ENCODE peak calls at places on chromosome 11, in five cellular contexts. One of them, this sample, is unnamed.

GRCh38 chr11:17907046-17907445 is 105.8 kb downstream of the SERGEF start:
- DNase-seq in H9: no peak
- DNase-seq in trophoblast cell: no peak
- DNase-seq in H1: no peak
- DNase-seq in neuronal stem cell: no peak
- DNase-seq in this sample: no peak

GRCh38 chr11:122617926-122618325 is 37.6 kb upstream of the UBASH3B start:
- DNase-seq in H9: no peak
- DNase-seq in trophoblast cell: no peak
- DNase-seq in H1: no peak
- DNase-seq in neuronal stem cell: no peak
- DNase-seq in this sample: no peak

GRCh38 chr11:33089776-33090175 is 50.4 kb downstream of the TCP11L1 start:
- DNase-seq in H9: no peak
- DNase-seq in trophoblast cell: no peak
- DNase-seq in H1: no peak
- DNase-seq in neuronal stem cell: no peak
- DNase-seq in this sample: peak; percentile 21

GRCh38 chr11:1482581-1483444 is 3.8 kb downstream of the MOB2 start:
- DNase-seq in H9: no peak
- DNase-seq in trophoblast cell: no peak
- DNase-seq in H1: no peak
- DNase-seq in neuronal stem cell: no peak
- DNase-seq in this sample: no peak

GRCh38 chr11:843818-844692 is 1.4 kb downstream of the TSPAN4 start:
- DNase-seq in H9: peak; percentile 96
- DNase-seq in trophoblast cell: peak; percentile 41
- DNase-seq in H1: peak; percentile 86
- DNase-seq in neuronal stem cell: no peak
- DNase-seq in this sample: peak; percentile 93

GRCh38 chr11:71349627-71350026 is 97.2 kb upstream of the SHANK2 start:
- DNase-seq in H9: no peak
- DNase-seq in trophoblast cell: no peak
- DNase-seq in H1: no peak
- DNase-seq in neuronal stem cell: no peak
- DNase-seq in this sample: no peak

GRCh38 chr11:120564573-120565301 is 53.2 kb downstream of the GRIK4 start:
- DNase-seq in H9: peak; percentile 47
- DNase-seq in trophoblast cell: peak; percentile 55
- DNase-seq in H1: no peak
- DNase-seq in neuronal stem cell: peak; percentile 48
- DNase-seq in this sample: peak; percentile 88

GRCh38 chr11:114192841-114193389 is 103.3 kb upstream of the NNMT start:
- DNase-seq in H9: no peak
- DNase-seq in trophoblast cell: no peak
- DNase-seq in H1: no peak
- DNase-seq in neuronal stem cell: no peak
- DNase-seq in this sample: no peak

GRCh38 chr11:116852261-116853125 is 15.1 kb upstream of the APOA1 start:
- DNase-seq in H9: no peak
- DNase-seq in trophoblast cell: no peak
- DNase-seq in H1: no peak
- DNase-seq in neuronal stem cell: no peak
- DNase-seq in this sample: peak; percentile 63

DNA sequence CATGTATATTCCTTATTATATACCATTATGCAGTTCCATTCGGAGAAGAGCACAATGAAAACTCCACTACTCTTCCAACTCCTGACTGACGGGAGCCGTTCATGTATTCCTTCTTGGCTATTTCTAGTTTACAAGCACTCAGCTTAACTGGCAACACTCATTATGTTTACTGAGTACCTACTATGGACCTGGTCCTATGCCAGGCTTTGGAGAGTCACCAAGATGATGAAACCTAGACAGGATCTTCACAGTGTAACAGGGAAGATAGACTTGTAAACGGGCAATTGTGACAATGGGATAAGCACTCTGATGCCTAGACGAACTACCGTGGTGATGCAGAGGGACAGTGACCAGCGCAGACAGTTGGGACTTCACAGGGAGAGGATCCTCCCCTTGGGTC is 22.3 kb upstream of the ST3GAL4 start:
- DNase-seq in H9: no peak
- DNase-seq in trophoblast cell: no peak
- DNase-seq in H1: no peak
- DNase-seq in neuronal stem cell: no peak
- DNase-seq in this sample: no peak
- H2AK5ac ChIP-seq in H9: no peak overlapping the region
- H2AK5ac ChIP-seq in trophoblast cell: no peak overlapping the region
- H2AK5ac ChIP-seq in H1: no peak overlapping the region
- H2AK5ac ChIP-seq in neuronal stem cell: no peak overlapping the region
- H2AK5ac ChIP-seq in this sample: no peak overlapping the region

GRCh38 chr11:62706841-62707240 is 383 bp downstream of the BSCL2 start:
- DNase-seq in H9: no peak
- DNase-seq in trophoblast cell: no peak
- DNase-seq in H1: no peak
- DNase-seq in neuronal stem cell: no peak
- DNase-seq in this sample: no peak
- H3K23ac ChIP-seq in H9: no peak overlapping the region
- H3K23ac ChIP-seq in trophoblast cell: no peak overlapping the region
- H3K23ac ChIP-seq in H1: no peak overlapping the region
- H3K23ac ChIP-seq in neuronal stem cell: peak overlapping the region; percentile 90
- H3K23ac ChIP-seq in this sample: no peak overlapping the region

GRCh38 chr11:67647471-67647870 is 3.1 kb downstream of the ACY3 start:
- DNase-seq in H9: no peak
- DNase-seq in trophoblast cell: no peak
- DNase-seq in H1: no peak
- DNase-seq in neuronal stem cell: no peak
- DNase-seq in this sample: no peak

GRCh38 chr11:67645521-67646457 is 4.7 kb downstream of the ACY3 start:
- DNase-seq in H9: peak; percentile 65
- DNase-seq in trophoblast cell: no peak
- DNase-seq in H1: peak; percentile 56
- DNase-seq in neuronal stem cell: no peak
- DNase-seq in this sample: no peak

GRCh38 chr11:67644472-67645418 is 5.2 kb upstream of the TBX10 start:
- DNase-seq in H9: peak; percentile 47
- DNase-seq in trophoblast cell: no peak
- DNase-seq in H1: peak; percentile 56
- DNase-seq in neuronal stem cell: no peak
- DNase-seq in this sample: no peak

GRCh38 chr11:67648140-67648795 is 2.3 kb downstream of the ACY3 start:
- DNase-seq in H9: peak; percentile 82
- DNase-seq in trophoblast cell: peak; percentile 68
- DNase-seq in H1: peak; percentile 64
- DNase-seq in neuronal stem cell: no peak
- DNase-seq in this sample: no peak

DNA sequence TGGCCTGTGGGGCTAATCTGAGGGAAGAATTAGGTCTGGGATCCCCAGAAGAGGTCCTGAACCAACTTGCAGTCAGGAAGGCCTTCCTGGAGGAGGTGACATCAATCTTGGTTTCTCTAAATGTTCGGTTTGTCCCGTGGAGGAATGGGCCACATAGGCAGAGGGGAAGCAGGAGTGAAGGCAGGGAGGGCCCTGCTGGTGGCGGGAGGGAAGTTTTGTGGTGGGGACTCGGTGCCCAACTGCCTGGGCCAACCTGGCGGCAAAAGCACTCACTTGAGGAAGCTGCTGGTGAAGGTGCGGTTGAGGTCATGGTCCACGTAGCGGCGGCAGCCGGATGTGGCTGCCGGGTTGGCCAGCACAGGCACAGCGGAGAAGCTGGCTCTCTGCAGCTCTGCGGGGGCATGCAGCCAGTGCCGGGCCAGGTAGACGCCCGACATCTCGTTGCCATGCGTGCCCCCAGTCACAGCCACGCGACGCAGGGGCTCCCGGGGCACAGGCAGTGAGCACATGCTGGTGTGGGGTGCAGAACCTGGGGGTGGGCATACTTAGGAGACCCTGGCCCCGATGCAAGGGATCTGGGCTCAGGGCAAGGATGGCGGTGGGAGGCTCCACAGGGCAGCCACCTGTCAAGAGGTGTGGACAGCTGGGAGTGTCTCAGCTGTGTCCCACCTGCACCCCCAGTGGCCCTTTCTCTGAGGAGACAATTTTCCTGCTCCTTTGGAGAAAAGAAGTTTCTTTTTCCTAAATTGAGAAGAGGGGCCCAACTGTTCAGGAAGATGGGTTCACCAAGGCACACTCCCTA is 3.8 kb downstream of the ACY3 start:
- DNase-seq in H9: peak; percentile 23
- DNase-seq in trophoblast cell: no peak
- DNase-seq in H1: no peak
- DNase-seq in neuronal stem cell: no peak
- DNase-seq in this sample: no peak
- H2BK12ac ChIP-seq in H9: no peak overlapping the region
- H2BK12ac ChIP-seq in trophoblast cell: no peak overlapping the region
- H2BK12ac ChIP-seq in H1: peak overlapping the region; percentile 17
- H2BK12ac ChIP-seq in neuronal stem cell: peak overlapping the region; percentile 73
- H2BK12ac ChIP-seq in this sample: no peak overlapping the region

GRCh38 chr11:59617876-59618275 is 2.3 kb upstream of the OSBP start:
- DNase-seq in H9: no peak
- DNase-seq in trophoblast cell: peak; percentile 84
- DNase-seq in H1: no peak
- DNase-seq in neuronal stem cell: no peak
- DNase-seq in this sample: no peak

GRCh38 chr11:59615637-59616395 is at the start of gene OSBP:
- DNase-seq in H9: peak; percentile 100
- DNase-seq in trophoblast cell: peak; percentile 100
- DNase-seq in H1: peak; percentile 95
- DNase-seq in neuronal stem cell: peak; percentile 100
- DNase-seq in this sample: peak; percentile 100

GRCh38 chr11:59614277-59615131 is 1.1 kb downstream of the OSBP start:
- DNase-seq in H9: no peak
- DNase-seq in trophoblast cell: peak; percentile 12
- DNase-seq in H1: no peak
- DNase-seq in neuronal stem cell: no peak
- DNase-seq in this sample: peak; percentile 7

GRCh38 chr11:59615132-59615636 is 390 bp downstream of the OSBP start:
- DNase-seq in H9: peak; percentile 39
- DNase-seq in trophoblast cell: peak; percentile 52
- DNase-seq in H1: peak; percentile 62
- DNase-seq in neuronal stem cell: no peak
- DNase-seq in this sample: peak; percentile 21

GRCh38 chr11:59616396-59616982 is 915 bp upstream of the OSBP start:
- DNase-seq in H9: no peak
- DNase-seq in trophoblast cell: no peak
- DNase-seq in H1: no peak
- DNase-seq in neuronal stem cell: no peak
- DNase-seq in this sample: no peak
- H2AK5ac ChIP-seq in H9: no peak overlapping the region
- H2AK5ac ChIP-seq in trophoblast cell: peak overlapping the region; percentile 79
- H2AK5ac ChIP-seq in H1: no peak overlapping the region
- H2AK5ac ChIP-seq in neuronal stem cell: no peak overlapping the region
- H2AK5ac ChIP-seq in this sample: no peak overlapping the region

GRCh38 chr11:132632641-132633124 is 899.6 kb downstream of the OPCML start:
- DNase-seq in H9: no peak
- DNase-seq in trophoblast cell: peak; percentile 56
- DNase-seq in H1: no peak
- DNase-seq in neuronal stem cell: no peak
- DNase-seq in this sample: peak; percentile 98
- H3K23ac ChIP-seq in H9: no peak overlapping the region
- H3K23ac ChIP-seq in trophoblast cell: no peak overlapping the region
- H3K23ac ChIP-seq in H1: no peak overlapping the region
- H3K23ac ChIP-seq in neuronal stem cell: no peak overlapping the region
- H3K23ac ChIP-seq in this sample: no peak overlapping the region

GRCh38 chr11:128862913-128863660 is 4.0 kb downstream of the KCNJ1 start:
- DNase-seq in H9: no peak
- DNase-seq in trophoblast cell: no peak
- DNase-seq in H1: no peak
- DNase-seq in neuronal stem cell: no peak
- DNase-seq in this sample: peak; percentile 50
- H2BK12ac ChIP-seq in H9: no peak overlapping the region
- H2BK12ac ChIP-seq in trophoblast cell: no peak overlapping the region
- H2BK12ac ChIP-seq in H1: no peak overlapping the region
- H2BK12ac ChIP-seq in neuronal stem cell: no peak overlapping the region
- H2BK12ac ChIP-seq in this sample: no peak overlapping the region

GRCh38 chr11:93904711-93905110 is 54.3 kb upstream of the VSTM5 start:
- DNase-seq in H9: no peak
- DNase-seq in trophoblast cell: no peak
- DNase-seq in H1: no peak
- DNase-seq in neuronal stem cell: no peak
- DNase-seq in this sample: no peak

GRCh38 chr11:93906486-93906885 is 56.1 kb upstream of the VSTM5 start:
- DNase-seq in H9: no peak
- DNase-seq in trophoblast cell: peak; percentile 74
- DNase-seq in H1: no peak
- DNase-seq in neuronal stem cell: no peak
- DNase-seq in this sample: no peak

GRCh38 chr11:93903989-93904388 is 53.6 kb upstream of the VSTM5 start:
- DNase-seq in H9: peak; percentile 43
- DNase-seq in trophoblast cell: no peak
- DNase-seq in H1: no peak
- DNase-seq in neuronal stem cell: no peak
- DNase-seq in this sample: no peak

GRCh38 chr11:93905384-93905783 is 55.0 kb upstream of the VSTM5 start:
- DNase-seq in H9: no peak
- DNase-seq in trophoblast cell: peak; percentile 97
- DNase-seq in H1: no peak
- DNase-seq in neuronal stem cell: no peak
- DNase-seq in this sample: peak; percentile 18

DNA sequence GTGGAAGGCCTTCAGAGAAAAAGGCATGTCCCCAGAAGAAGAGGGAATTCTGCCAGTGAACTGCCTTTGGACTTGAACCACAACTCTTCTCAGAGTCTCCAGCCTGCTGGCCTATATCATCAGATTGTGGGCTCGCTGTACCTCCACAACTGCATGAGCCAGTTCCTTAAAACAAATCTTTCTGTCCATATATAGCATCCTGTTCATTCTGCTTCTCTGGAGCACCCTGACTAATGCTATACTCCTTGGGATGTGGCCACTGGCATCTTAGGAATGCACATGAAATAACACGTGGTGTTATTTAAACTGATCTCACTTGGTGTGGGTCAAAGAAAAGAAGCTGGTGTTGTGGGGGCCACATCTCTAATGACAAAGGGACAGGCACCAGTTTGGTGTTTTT is 58.3 kb upstream of the VSTM5 start:
- DNase-seq in H9: no peak
- DNase-seq in trophoblast cell: no peak
- DNase-seq in H1: no peak
- DNase-seq in neuronal stem cell: no peak
- DNase-seq in this sample: peak; percentile 56
- H2AK5ac ChIP-seq in H9: no peak overlapping the region
- H2AK5ac ChIP-seq in trophoblast cell: no peak overlapping the region
- H2AK5ac ChIP-seq in H1: no peak overlapping the region
- H2AK5ac ChIP-seq in neuronal stem cell: no peak overlapping the region
- H2AK5ac ChIP-seq in this sample: no peak overlapping the region

GRCh38 chr11:86461892-86462291 is 87.2 kb downstream of the CCDC81 start:
- DNase-seq in H9: no peak
- DNase-seq in trophoblast cell: no peak
- DNase-seq in H1: no peak
- DNase-seq in neuronal stem cell: no peak
- DNase-seq in this sample: no peak

GRCh38 chr11:86459002-86459385 is 84.3 kb downstream of the CCDC81 start:
- DNase-seq in H9: no peak
- DNase-seq in trophoblast cell: no peak
- DNase-seq in H1: no peak
- DNase-seq in neuronal stem cell: no peak
- DNase-seq in this sample: no peak

GRCh38 chr11:86459682-86460460 is 85.2 kb downstream of the CCDC81 start:
- DNase-seq in H9: peak; percentile 45
- DNase-seq in trophoblast cell: peak; percentile 42
- DNase-seq in H1: no peak
- DNase-seq in neuronal stem cell: no peak
- DNase-seq in this sample: peak; percentile 51

GRCh38 chr11:86458294-86459001 is 83.8 kb downstream of the CCDC81 start:
- DNase-seq in H9: no peak
- DNase-seq in trophoblast cell: no peak
- DNase-seq in H1: no peak
- DNase-seq in neuronal stem cell: no peak
- DNase-seq in this sample: no peak

GRCh38 chr11:86460461-86461404 is 86.0 kb downstream of the CCDC81 start:
- DNase-seq in H9: no peak
- DNase-seq in trophoblast cell: no peak
- DNase-seq in H1: no peak
- DNase-seq in neuronal stem cell: no peak
- DNase-seq in this sample: peak; percentile 27
- H3K23ac ChIP-seq in H9: no peak overlapping the region
- H3K23ac ChIP-seq in trophoblast cell: no peak overlapping the region
- H3K23ac ChIP-seq in H1: no peak overlapping the region
- H3K23ac ChIP-seq in neuronal stem cell: no peak overlapping the region
- H3K23ac ChIP-seq in this sample: no peak overlapping the region